ENCODE peak calls at places on chromosomes 2 and 18, in five cellular contexts. M, O, J, Y and R are unnamed samples.

GRCh38 chr18:48517048-48517447 is 21.8 kb upstream of the CTIF start:
- DNase-seq in M (no peak), O (no peak), J (no peak), Y (no peak), R (no peak)

GRCh38 chr2:207896525-207897295 is 127.0 kb upstream of the FZD5 start:
- DNase-seq in M (no peak), O (peak), J (no peak), Y (no peak), R (no peak)

GRCh38 chr2:235749121-235749780 is 255.4 kb downstream of the AGAP1 start:
- DNase-seq in M (no peak), O (no peak), J (no peak), Y (no peak), R (no peak)

GRCh38 chr2:104939570-104940235 is 85.8 kb downstream of the POU3F3 start:
- DNase-seq in M (no peak), O (no peak), J (no peak), Y (no peak), R (no peak)

GRCh38 chr2:199148076-199148845 is 309.5 kb downstream of the SATB2 start:
- DNase-seq in M (no peak), O (no peak), J (no peak), Y (no peak), R (no peak)

GRCh38 chr2:202950592-202950991 is 38.5 kb downstream of the CARF start:
- DNase-seq in M (no peak), O (no peak), J (no peak), Y (no peak), R (no peak)

GRCh38 chr2:12665334-12665733 is 51.4 kb upstream of the TRIB2 start:
- DNase-seq in M (no peak), O (no peak), J (no peak), Y (no peak), R (no peak)

GRCh38 chr18:35071819-35072247 is 30.6 kb downstream of the MAPRE2 start:
- DNase-seq in M (no peak), O (no peak), J (no peak), Y (no peak), R (no peak)

GRCh38 chr2:1871171-1871570 is 126.9 kb upstream of the PXDN start:
- DNase-seq in M (no peak), O (no peak), J (no peak), Y (no peak), R (no peak)

GRCh38 chr18:24414349-24415003 is 12.0 kb upstream of the IMPACT start:
- DNase-seq in M (no peak), O (no peak), J (no peak), Y (no peak), R (no peak)

GRCh38 chr18:6219116-6219717 is 195.5 kb downstream of the L3MBTL4 start:
- DNase-seq in M (no peak), O (peak), J (peak), Y (peak), R (peak)

GRCh38 chr2:208657468-208657867 is 250.9 kb downstream of the PTH2R start:
- DNase-seq in M (no peak), O (peak), J (no peak), Y (no peak), R (no peak)

GRCh38 chr2:31987454-31987853 is 23.4 kb downstream of the MEMO1 start:
- DNase-seq in M (no peak), O (no peak), J (no peak), Y (no peak), R (no peak)

GRCh38 chr2:217517402-217517801 is 485.4 kb downstream of the TNS1 start:
- DNase-seq in M (no peak), O (no peak), J (no peak), Y (no peak), R (no peak)

GRCh38 chr2:234690569-234691225 is 193.8 kb upstream of the ARL4C start:
- DNase-seq in M (no peak), O (no peak), J (no peak), Y (no peak), R (no peak)

GRCh38 chr2:71385008-71385407 is 53.4 kb downstream of the ZNF638 start:
- DNase-seq in M (no peak), O (no peak), J (no peak), Y (no peak), R (no peak)

GRCh38 chr2:65885266-65885665 is 452.9 kb upstream of the SPRED2 start:
- DNase-seq in M (no peak), O (no peak), J (no peak), Y (no peak), R (no peak)

GRCh38 chr2:139876964-139877363 is 1096.8 kb upstream of the NXPH2 start:
- DNase-seq in M (no peak), O (no peak), J (no peak), Y (no peak), R (no peak)

GRCh38 chr2:227706859-227707258 is 11.0 kb downstream of the SLC19A3 start:
- DNase-seq in M (no peak), O (no peak), J (no peak), Y (no peak), R (no peak)

GRCh38 chr2:3398837-3399236 is 19.3 kb downstream of the TRAPPC12 start:
- DNase-seq in M (no peak), O (no peak), J (no peak), Y (no peak), R (no peak)

GRCh38 chr2:174546519-174547506 is 50.8 kb downstream of the WIPF1 start:
- DNase-seq in M (peak), O (peak), J (no peak), Y (peak), R (no peak)

GRCh38 chr2:219245148-219245898 is at the start of the genes GLB1L and STK16:
- DNase-seq in M (peak), O (peak), J (peak), Y (peak), R (peak)

GRCh38 chr2:176085861-176086771 is 2.4 kb upstream of the EVX2 start:
- DNase-seq in M (peak), O (peak), J (no peak), Y (no peak), R (peak)

GRCh38 chr2:236816197-236817170 is 246.9 kb downstream of the ACKR3 start:
- DNase-seq in M (no peak), O (no peak), J (no peak), Y (no peak), R (no peak)

GRCh38 chr2:43133708-43134570 is 92.5 kb downstream of the ZFP36L2 start:
- DNase-seq in M (no peak), O (no peak), J (no peak), Y (peak), R (no peak)

GRCh38 chr2:109448946-109449788 is 164.6 kb downstream of the SEPTIN10 start:
- DNase-seq in M (no peak), O (no peak), J (no peak), Y (no peak), R (no peak)

GRCh38 chr2:25517701-25518100 is 155.7 kb downstream of the DTNB start:
- DNase-seq in M (no peak), O (no peak), J (no peak), Y (no peak), R (no peak)

GRCh38 chr2:172931923-172932520 is 143.6 kb upstream of the MAP3K20 start:
- DNase-seq in M (peak), O (no peak), J (peak), Y (peak), R (peak)

GRCh38 chr18:58699551-58699950 is 28.3 kb downstream of the MALT1 start:
- DNase-seq in M (no peak), O (no peak), J (no peak), Y (no peak), R (no peak)

GRCh38 chr2:16174693-16175045 is 234.3 kb downstream of the MYCN start:
- DNase-seq in M (no peak), O (no peak), J (no peak), Y (no peak), R (no peak)

GRCh38 chr2:94872088-94872618 is 923 bp downstream of the TEKT4 start:
- DNase-seq in M (no peak), O (no peak), J (no peak), Y (no peak), R (no peak)

GRCh38 chr2:217101972-217102371 is 242.1 kb upstream of the TNP1 start:
- DNase-seq in M (no peak), O (no peak), J (peak), Y (no peak), R (no peak)

GRCh38 chr2:127422631-127423475 is 4.6 kb downstream of the PROC start:
- DNase-seq in M (no peak), O (peak), J (no peak), Y (no peak), R (peak)

GRCh38 chr2:207227062-207227748 is 61.5 kb upstream of the KLF7 start:
- DNase-seq in M (no peak), O (peak), J (no peak), Y (no peak), R (peak)

GRCh38 chr2:40159333-40159732 is 292.6 kb downstream of the SLC8A1 start:
- DNase-seq in M (no peak), O (no peak), J (no peak), Y (no peak), R (no peak)

GRCh38 chr2:40158781-40159180 is 293.1 kb downstream of the SLC8A1 start:
- DNase-seq in M (no peak), O (no peak), J (no peak), Y (no peak), R (no peak)

GRCh38 chr2:40150206-40150765 is 301.6 kb downstream of the SLC8A1 start:
- DNase-seq in M (no peak), O (no peak), J (no peak), Y (no peak), R (no peak)

GRCh38 chr2:40160730-40161129 is 291.2 kb downstream of the SLC8A1 start:
- DNase-seq in M (no peak), O (no peak), J (no peak), Y (no peak), R (no peak)

DNA sequence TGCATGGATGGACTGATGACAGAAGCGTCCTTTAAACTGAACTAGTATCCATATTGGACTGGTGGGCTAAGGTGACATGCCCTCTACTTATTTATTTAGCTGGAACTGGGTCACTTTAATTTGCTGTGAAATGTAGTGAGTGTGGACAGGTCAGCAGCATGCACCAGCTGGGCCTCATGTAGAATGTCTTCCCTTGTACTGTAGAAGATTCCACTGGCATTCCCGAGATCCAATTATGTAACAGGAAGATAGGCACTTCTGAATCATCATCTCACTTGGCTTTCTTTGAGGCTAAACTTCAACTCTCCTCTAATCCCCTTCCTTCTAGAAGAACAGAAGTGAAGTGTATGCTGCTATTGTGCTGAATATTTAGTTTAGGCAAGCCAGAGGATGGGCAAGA is 296.2 kb downstream of the SLC8A1 start:
- DNase-seq in M (no peak), O (no peak), J (no peak), Y (no peak), R (no peak)
- TF ChIP-seq CTCF in M (no peak), O (no peak), J (no peak), Y (no peak), R (no peak)

DNA sequence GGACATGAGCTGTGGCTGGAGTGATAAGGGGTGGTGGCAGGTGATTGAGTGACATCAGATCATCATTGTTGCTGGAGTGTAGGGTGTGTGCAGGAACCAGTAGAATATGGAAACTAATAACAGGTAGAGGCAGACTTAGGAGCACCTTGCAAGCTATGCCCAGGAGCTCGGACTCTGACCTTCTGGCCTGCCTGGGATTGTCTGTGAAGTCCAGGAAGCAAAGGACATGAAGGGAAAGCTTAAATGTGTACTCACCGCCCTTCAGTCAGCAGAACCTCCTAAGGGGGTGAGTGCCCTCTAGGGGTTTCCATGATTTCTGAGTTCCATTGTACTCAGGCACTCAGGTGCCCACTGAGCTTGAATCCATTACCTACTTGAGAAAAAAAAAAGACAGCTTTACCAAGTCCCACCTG is 104.2 kb downstream of the CRIM1 start:
- DNase-seq in M (no peak), O (peak), J (no peak), Y (no peak), R (peak)
- TF ChIP-seq CTCF in M (no peak), O (peak), J (peak), Y (peak), R (peak)

GRCh38 chr2:131023758-131024157 is 69.5 kb downstream of the FAM168B start:
- DNase-seq in M (no peak), O (no peak), J (no peak), Y (no peak), R (no peak)
- TF ChIP-seq CTCF in M (no peak), O (no peak), J (no peak), Y (no peak), R (no peak)

GRCh38 chr2:180983468-180984388 is 3.3 kb downstream of the UBE2E3 start:
- DNase-seq in M (no peak), O (no peak), J (no peak), Y (peak), R (peak)
- TF ChIP-seq CTCF in M (no peak), O (peak), J (peak), Y (peak), R (no peak)

GRCh38 chr2:131674174-131674507 is 146.5 kb downstream of the CCDC74A start:
- DNase-seq in M (no peak), O (no peak), J (no peak), Y (no peak), R (no peak)
- TF ChIP-seq CTCF in M (no peak), O (peak), J (no peak), Y (no peak), R (no peak)